ENCODE peak calls at places on chromosome 4, in four cellular contexts. Q, O, C and H are unnamed samples.

GRCh38 chr4:79578613-79579012 is 170.6 kb upstream of the GK2 start:
- DNase-seq in Q (no peak), O (no peak), C (peak), H (no peak)

GRCh38 chr4:32470087-32470585 is 1750.0 kb downstream of the PCDH7 start:
- DNase-seq in Q (no peak), O (no peak), C (no peak), H (no peak)

GRCh38 chr4:8370835-8371234 is 69.7 kb downstream of the ACOX3 start:
- DNase-seq in Q (peak), O (no peak), C (no peak), H (no peak)

GRCh38 chr4:16192631-16193483 is 33.4 kb downstream of the TAPT1 start:
- DNase-seq in Q (no peak), O (no peak), C (no peak), H (no peak)

GRCh38 chr4:143586080-143586479 is 72.6 kb downstream of the SMARCA5 start:
- DNase-seq in Q (no peak), O (no peak), C (no peak), H (peak)

GRCh38 chr4:175720722-175721121 is 91.3 kb downstream of the GPM6A start:
- DNase-seq in Q (no peak), O (no peak), C (no peak), H (no peak)

GRCh38 chr4:73068496-73069337 is 799 bp downstream of the COX18 start:
- DNase-seq in Q (no peak), O (no peak), C (no peak), H (no peak)

GRCh38 chr4:172173206-172173605 is 360.0 kb downstream of the GALNTL6 start:
- DNase-seq in Q (no peak), O (no peak), C (no peak), H (no peak)

GRCh38 chr4:8030121-8030781 is 90.6 kb upstream of the AFAP1 start:
- DNase-seq in Q (no peak), O (no peak), C (no peak), H (no peak)

GRCh38 chr4:121182296-121182695 is 18.2 kb upstream of the TNIP3 start:
- DNase-seq in Q (no peak), O (no peak), C (no peak), H (peak)

GRCh38 chr4:155248002-155248896 is 39.8 kb downstream of the NPY2R start:
- DNase-seq in Q (no peak), O (no peak), C (no peak), H (no peak)

GRCh38 chr4:153241970-153242847 is 38.0 kb downstream of the TRIM2 start:
- DNase-seq in Q (no peak), O (peak), C (no peak), H (peak)

GRCh38 chr4:22607382-22607781 is 85.4 kb upstream of the GBA3 start:
- DNase-seq in Q (peak), O (peak), C (peak), H (peak)

GRCh38 chr4:52192697-52193096 is 141.6 kb downstream of the SPATA18 start:
- DNase-seq in Q (no peak), O (no peak), C (no peak), H (peak)

GRCh38 chr4:107380190-107380589 is 339.8 kb downstream of the PAPSS1 start:
- DNase-seq in Q (no peak), O (no peak), C (no peak), H (peak)

GRCh38 chr4:168528131-168528949 is 31.5 kb downstream of the PALLD start:
- DNase-seq in Q (no peak), O (no peak), C (no peak), H (peak)

GRCh38 chr4:83019794-83020497 is 9.3 kb upstream of the LIN54 start:
- DNase-seq in Q (no peak), O (no peak), C (peak), H (no peak)

GRCh38 chr4:61024610-61025009 is 175.5 kb upstream of the ADGRL3 start:
- DNase-seq in Q (no peak), O (no peak), C (no peak), H (no peak)

GRCh38 chr4:98937977-98938376 is 9.0 kb upstream of the EIF4E start:
- DNase-seq in Q (no peak), O (no peak), C (no peak), H (no peak)

GRCh38 chr4:73844352-73844751 is 7.9 kb downstream of the CXCL6 start:
- DNase-seq in Q (no peak), O (no peak), C (no peak), H (peak)

GRCh38 chr4:74217365-74217764 is 59.4 kb downstream of the MTHFD2L start:
- DNase-seq in Q (no peak), O (no peak), C (no peak), H (peak)

GRCh38 chr4:183106839-183107238 is 7.8 kb downstream of the WWC2 start:
- DNase-seq in Q (no peak), O (no peak), C (no peak), H (no peak)

GRCh38 chr4:174873931-174874330 is 44.2 kb upstream of the ADAM29 start:
- DNase-seq in Q (no peak), O (peak), C (no peak), H (no peak)

GRCh38 chr4:52721968-52722814 is 29.0 kb downstream of the ERVMER34-1 start:
- DNase-seq in Q (peak), O (peak), C (peak), H (peak)

GRCh38 chr4:45453258-45453841 is 670.5 kb downstream of the GABRG1 start:
- DNase-seq in Q (no peak), O (peak), C (no peak), H (no peak)

GRCh38 chr4:102824398-102824797 is 3.0 kb downstream of the UBE2D3 start:
- DNase-seq in Q (no peak), O (no peak), C (no peak), H (no peak)

GRCh38 chr4:174592256-174592984 is 70.1 kb upstream of the HPGD start:
- DNase-seq in Q (no peak), O (no peak), C (no peak), H (peak)

GRCh38 chr4:176377705-176378302 is 58.0 kb downstream of the SPCS3 start:
- DNase-seq in Q (no peak), O (no peak), C (no peak), H (peak)

GRCh38 chr4:55733874-55734437 is 85.6 kb upstream of the EXOC1L start:
- DNase-seq in Q (no peak), O (no peak), C (no peak), H (no peak)

GRCh38 chr4:22573198-22573597 is 57.3 kb upstream of the ADGRA3 start:
- DNase-seq in Q (no peak), O (peak), C (no peak), H (no peak)

GRCh38 chr4:185171373-185172071 is 28.5 kb downstream of the SLC25A4 start:
- DNase-seq in Q (no peak), O (no peak), C (no peak), H (no peak)

GRCh38 chr4:126799971-126800722 is 832.6 kb upstream of the INTU start:
- DNase-seq in Q (no peak), O (no peak), C (no peak), H (peak)

GRCh38 chr4:71275570-71275969 is 63.2 kb upstream of the SLC4A4 start:
- DNase-seq in Q (no peak), O (no peak), C (peak), H (no peak)

GRCh38 chr4:145061325-145061920 is 36.6 kb downstream of the ANAPC10 start:
- DNase-seq in Q (no peak), O (peak), C (peak), H (peak)

GRCh38 chr4:8706221-8707044 is 113.9 kb downstream of the CPZ start:
- DNase-seq in Q (no peak), O (no peak), C (no peak), H (no peak)

GRCh38 chr4:102527695-102528094 is 26.5 kb downstream of the NFKB1 start:
- DNase-seq in Q (no peak), O (no peak), C (no peak), H (no peak)

GRCh38 chr4:1608196-1608820 is 75.8 kb downstream of the FAM53A start:
- DNase-seq in Q (peak), O (no peak), C (no peak), H (no peak)